ENCODE peak calls at places on chromosomes 4 and X, in nine cellular contexts. I is Panc1, X is tibial nerve, Q is neuronal stem cell, Y is aorta, T is uterus, U is GM23248, H is H9, R is adrenal gland. O is an unnamed sample.

GRCh38 chr4:151331276-151332042 is 6.1 kb upstream of the SH3D19 start:
- DNase-seq in H (no peak), U (peak; percentile 35), Y (no peak), Q (no peak), R (no peak), X (no peak), I (no peak), T (no peak), O (no peak)

GRCh38 chrX:4935846-4936245 is 1222.4 kb upstream of the PRKX start:
- DNase-seq in I (no peak), H (no peak), U (no peak), Y (peak; percentile 63), R (peak; percentile 46), Q (no peak), T (no peak), X (no peak), O (peak; percentile 20)

GRCh38 chrX:71871367-71871766 is 39.3 kb upstream of the NHSL2 start:
- DNase-seq in I (no peak), H (no peak), T (no peak), U (peak; percentile 51), Q (no peak), Y (peak; percentile 38), X (no peak), R (no peak), O (no peak)

GRCh38 chrX:129545408-129545807 is 5.3 kb downstream of the OCRL start:
- DNase-seq in T (no peak), U (no peak), H (no peak), Y (no peak), R (no peak), X (no peak), I (no peak), Q (no peak), O (no peak)

GRCh38 chr4:169640261-169640880 is 20.0 kb downstream of the CLCN3 start:
- DNase-seq in U (peak; percentile 91), R (no peak), I (no peak), Y (no peak), T (no peak), X (no peak), Q (no peak), H (no peak), O (no peak)

GRCh38 chr4:182133033-182133432 is 110.2 kb upstream of the TENM3 start:
- DNase-seq in R (no peak), T (no peak), Y (no peak), I (no peak), U (no peak), H (no peak), Q (no peak), X (no peak), O (no peak)

GRCh38 chrX:153598541-153599191 is at the start of gene CCNQ:
- DNase-seq in R (peak; percentile 28), H (peak; percentile 33), Y (no peak), X (no peak), T (no peak), I (no peak), U (peak; percentile 66), Q (no peak), O (no peak)

GRCh38 chrX:130091976-130092522 is 18.2 kb downstream of the ELF4 start:
- DNase-seq in X (no peak), Y (peak; percentile 71), R (peak; percentile 61), Q (no peak), T (no peak), U (no peak), H (peak; percentile 47), I (no peak), O (peak; percentile 30)

GRCh38 chr4:61984260-61984909 is 784.3 kb downstream of the ADGRL3 start:
- DNase-seq in I (no peak), H (peak; percentile 48), R (no peak), Q (no peak), U (no peak), T (no peak), X (no peak), Y (no peak), O (no peak)

GRCh38 chrX:79409657-79410056 is 42.5 kb upstream of the ITM2A start:
- DNase-seq in H (no peak), U (no peak), Y (no peak), Q (no peak), I (no peak), R (no peak), T (no peak), X (no peak), O (no peak)

GRCh38 chr4:81466841-81467671 is 4.7 kb downstream of the RASGEF1B start:
- DNase-seq in R (peak; percentile 44), Y (peak; percentile 49), Q (peak; percentile 82), U (peak; percentile 76), H (peak; percentile 47), I (peak; percentile 54), X (peak; percentile 38), T (peak; percentile 72), O (no peak)

GRCh38 chr4:158315706-158316105 is 105.4 kb downstream of the TMEM144 start:
- DNase-seq in T (no peak), Q (no peak), I (no peak), H (no peak), Y (no peak), R (no peak), U (peak; percentile 86), X (no peak), O (no peak)

GRCh38 chr4:158316264-158316663 is 106.0 kb downstream of the TMEM144 start:
- DNase-seq in H (no peak), R (no peak), T (no peak), Q (no peak), Y (no peak), U (peak; percentile 51), I (no peak), X (no peak), O (no peak)

GRCh38 chr4:158314756-158315487 is 104.6 kb downstream of the TMEM144 start:
- DNase-seq in X (no peak), T (no peak), R (no peak), U (peak; percentile 98), Q (no peak), Y (no peak), H (no peak), I (no peak), O (no peak)

GRCh38 chr4:158313566-158313965 is 103.3 kb downstream of the TMEM144 start:
- DNase-seq in H (no peak), R (no peak), U (peak; percentile 50), T (no peak), Q (no peak), Y (no peak), I (no peak), X (no peak), O (no peak)
- H3K27ac ChIP-seq in H (no peak overlapping the region), R (no peak overlapping the region), U (peak overlapping the region; percentile 94), T (peak overlapping the region; percentile 35), Q (no peak overlapping the region), Y (peak overlapping the region; percentile 25), I (no peak overlapping the region), X (peak overlapping the region; percentile 75), O (peak overlapping the region; percentile 83)

GRCh38 chr4:46123872-46124755 is at the start of gene GABRG1:
- DNase-seq in U (no peak), H (peak; percentile 89), X (peak; percentile 12), R (no peak), Q (peak; percentile 15), Y (no peak), T (no peak), I (no peak), O (no peak)
- H3K27ac ChIP-seq in U (no peak within 1 kb of the TSS), H (no peak within 1 kb of the TSS), X (no peak within 1 kb of the TSS), R (no peak within 1 kb of the TSS), Q (no peak within 1 kb of the TSS), Y (no peak within 1 kb of the TSS), T (no peak within 1 kb of the TSS), I (no peak within 1 kb of the TSS), O (no peak within 1 kb of the TSS)

DNA sequence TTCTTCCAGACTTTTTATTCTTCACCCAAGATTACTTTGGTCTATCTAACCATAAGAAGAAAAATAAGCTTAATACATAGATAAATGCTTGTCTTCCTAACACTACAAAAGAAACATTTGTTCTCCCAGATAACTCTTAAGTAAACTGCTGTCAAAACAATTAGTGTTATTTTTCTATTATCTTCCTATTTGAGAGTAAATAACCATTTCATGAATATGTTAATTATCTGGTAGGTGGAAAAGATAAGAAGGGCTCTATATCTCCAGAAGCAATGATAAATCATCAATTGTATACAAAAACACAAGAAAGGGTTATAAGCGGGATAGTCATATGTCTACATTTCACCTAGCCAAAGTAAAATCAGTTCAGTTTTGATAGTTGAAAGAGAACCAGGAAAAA is 180.4 kb downstream of the ZIC3 start:
- DNase-seq in R (no peak), I (no peak), X (no peak), Q (no peak), U (no peak), T (no peak), Y (no peak), H (no peak), O (no peak)
- H3K27ac ChIP-seq in R (no peak overlapping the region), I (no peak overlapping the region), X (no peak overlapping the region), Q (no peak overlapping the region), U (no peak overlapping the region), T (no peak overlapping the region), Y (no peak overlapping the region), H (no peak overlapping the region), O (no peak overlapping the region)

GRCh38 chr4:113471141-113471860 is 290.2 kb downstream of the CAMK2D start:
- DNase-seq in R (no peak), Q (no peak), Y (no peak), I (no peak), T (no peak), H (no peak), U (peak; percentile 75), X (no peak), O (no peak)
- H3K27ac ChIP-seq in R (no peak overlapping the region), Q (no peak overlapping the region), Y (peak overlapping the region; percentile 42), I (no peak overlapping the region), T (peak overlapping the region; percentile 57), H (no peak overlapping the region), U (peak overlapping the region; percentile 92), X (peak overlapping the region; percentile 20), O (peak overlapping the region; percentile 37)

GRCh38 chrX:40009462-40009851 is 88.3 kb downstream of the BCOR start:
- DNase-seq in U (peak; percentile 34), X (no peak), Q (no peak), T (no peak), I (no peak), Y (no peak), R (no peak), H (peak; percentile 60), O (no peak)
- H3K27ac ChIP-seq in U (no peak overlapping the region), X (no peak overlapping the region), Q (no peak overlapping the region), T (no peak overlapping the region), I (no peak overlapping the region), Y (no peak overlapping the region), R (no peak overlapping the region), H (no peak overlapping the region), O (no peak overlapping the region)

GRCh38 chr4:152380919-152381318 is 155.0 kb downstream of the FBXW7 start:
- DNase-seq in R (no peak), Q (no peak), Y (no peak), T (no peak), H (no peak), U (no peak), I (no peak), X (no peak), O (no peak)
- H3K27ac ChIP-seq in R (no peak overlapping the region), Q (no peak overlapping the region), Y (no peak overlapping the region), T (peak overlapping the region; percentile 15), H (no peak overlapping the region), U (no peak overlapping the region), I (no peak overlapping the region), X (peak overlapping the region; percentile 10), O (no peak overlapping the region)

O was measured in tibial artery.